ENCODE peak calls at places on chromosomes 13 and 19, in four cellular contexts. One of them, this sample, is unnamed.
A peak's percentile ranks its signal among the peaks of the same experiment; 100 is the strongest.

GRCh38 chr19:925912-926594 is at the start of gene ARID3A:
- DNase-seq in HepG2: no peak
- DNase-seq in K562: no peak
- DNase-seq in GM12878: no peak
- DNase-seq in this sample: peak; percentile 71

GRCh38 chr13:30978981-30979956 is 46.8 kb downstream of the TEX26 start:
- DNase-seq in HepG2: peak; percentile 16
- DNase-seq in GM12878: no peak
- DNase-seq in K562: peak; percentile 52
- DNase-seq in this sample: peak; percentile 31

GRCh38 chr13:107271226-107271625 is 703.3 kb upstream of the ARGLU1 start:
- DNase-seq in HepG2: no peak
- DNase-seq in GM12878: no peak
- DNase-seq in K562: no peak
- DNase-seq in this sample: no peak

GRCh38 chr19:42293966-42294365 is 8.0 kb upstream of the PRR19 start:
- DNase-seq in GM12878: no peak
- DNase-seq in K562: no peak
- DNase-seq in HepG2: no peak
- DNase-seq in this sample: no peak

GRCh38 chr19:47896019-47896418 is 9.9 kb upstream of the SULT2A1 start:
- DNase-seq in GM12878: no peak
- DNase-seq in HepG2: no peak
- DNase-seq in K562: no peak
- DNase-seq in this sample: no peak

GRCh38 chr13:81487151-81487550 is 1146.2 kb upstream of the SPRY2 start:
- DNase-seq in HepG2: peak; percentile 24
- DNase-seq in K562: peak; percentile 14
- DNase-seq in GM12878: no peak
- DNase-seq in this sample: peak; percentile 50

GRCh38 chr19:43704002-43704705 is 11.7 kb upstream of the IRGC start:
- DNase-seq in HepG2: peak; percentile 61
- DNase-seq in K562: no peak
- DNase-seq in GM12878: no peak
- DNase-seq in this sample: no peak

GRCh38 chr19:13024958-13025653 is 29.8 kb downstream of the NFIX start:
- DNase-seq in HepG2: no peak
- DNase-seq in K562: no peak
- DNase-seq in GM12878: no peak
- DNase-seq in this sample: no peak

GRCh38 chr13:94996445-94996844 is 284.1 kb upstream of the SOX21 start:
- DNase-seq in HepG2: no peak
- DNase-seq in GM12878: no peak
- DNase-seq in K562: no peak
- DNase-seq in this sample: no peak

DNA sequence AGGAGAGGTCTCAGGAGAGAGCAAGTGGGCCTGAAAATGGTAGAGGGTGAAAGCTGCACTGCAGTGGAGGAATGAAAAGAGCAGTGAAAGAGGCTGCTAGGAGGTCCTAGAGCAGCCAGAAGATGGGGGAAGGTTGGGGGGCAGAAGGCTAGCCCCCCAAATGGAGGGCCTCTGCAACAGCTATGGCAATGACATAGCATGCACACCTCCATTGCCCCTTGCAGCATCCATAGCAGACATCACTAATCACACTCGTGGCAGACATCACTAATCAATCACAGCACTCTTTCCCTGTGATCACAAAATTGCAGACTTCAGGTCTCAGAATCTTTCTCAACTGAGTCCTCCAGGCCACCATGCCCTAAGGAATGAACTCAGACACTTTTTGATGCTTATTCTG is 21.9 kb downstream of the CCL25 start:
- DNase-seq in HepG2: no peak
- DNase-seq in GM12878: no peak
- DNase-seq in K562: peak; percentile 30
- DNase-seq in this sample: no peak
- TF ChIP-seq ESRRA in HepG2: no peak
- TF ChIP-seq ESRRA in GM12878: no peak
- TF ChIP-seq ESRRA in K562: no peak
- TF ChIP-seq ESRRA in this sample: no peak

GRCh38 chr13:50156722-50157121 is 141.5 kb downstream of the KCNRG start:
- DNase-seq in GM12878: no peak
- DNase-seq in HepG2: peak; percentile 48
- DNase-seq in K562: no peak
- DNase-seq in this sample: no peak

GRCh38 chr13:50161052-50161451 is 145.8 kb downstream of the KCNRG start:
- DNase-seq in K562: peak; percentile 52
- DNase-seq in GM12878: no peak
- DNase-seq in HepG2: peak; percentile 26
- DNase-seq in this sample: no peak

GRCh38 chr13:50156140-50156539 is 140.9 kb downstream of the KCNRG start:
- DNase-seq in HepG2: peak; percentile 35
- DNase-seq in GM12878: no peak
- DNase-seq in K562: no peak
- DNase-seq in this sample: no peak

GRCh38 chr13:50159613-50160012 is 144.4 kb downstream of the KCNRG start:
- DNase-seq in HepG2: no peak
- DNase-seq in K562: no peak
- DNase-seq in GM12878: no peak
- DNase-seq in this sample: no peak

DNA sequence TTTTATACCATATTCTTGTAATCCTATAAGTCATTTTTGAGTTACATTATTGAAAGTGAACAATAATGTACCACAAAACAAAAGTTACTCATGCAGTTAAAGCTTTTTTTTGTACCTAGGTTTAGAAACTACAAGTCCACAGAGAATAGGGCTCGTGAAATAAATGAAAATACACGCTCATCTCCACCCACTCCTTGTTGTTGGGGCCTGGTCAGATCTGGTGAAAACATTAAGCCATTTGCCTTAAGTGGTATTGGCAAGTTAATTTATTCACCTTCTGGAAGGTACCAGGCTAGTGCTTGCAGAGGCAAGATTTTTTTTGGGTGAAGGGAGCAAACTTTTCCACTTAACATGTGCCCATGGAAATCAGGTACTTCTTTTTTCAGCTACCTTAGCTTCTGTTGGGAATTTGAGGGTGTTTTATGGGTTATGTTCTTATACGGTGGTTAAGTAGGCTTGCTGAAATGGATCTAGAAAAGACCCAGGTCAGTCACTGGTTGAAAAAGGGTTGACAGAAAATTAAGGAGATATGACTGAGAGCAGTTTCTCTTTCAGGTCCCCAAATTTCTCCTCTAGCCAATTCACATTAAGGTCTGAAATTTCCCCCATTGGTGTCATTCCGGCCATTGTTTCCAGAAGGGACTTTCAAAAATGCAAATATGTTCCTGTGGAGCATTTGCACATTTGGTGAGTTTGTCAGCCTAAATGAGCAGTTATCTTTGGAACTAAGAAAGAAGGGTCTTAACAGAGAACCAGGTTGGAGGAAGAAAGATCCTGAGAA is 143.3 kb downstream of the KCNRG start:
- DNase-seq in HepG2: no peak
- DNase-seq in K562: no peak
- DNase-seq in GM12878: no peak
- DNase-seq in this sample: no peak
- H3K4me2 ChIP-seq in HepG2: no peak overlapping the region
- H3K4me2 ChIP-seq in K562: no peak overlapping the region
- H3K4me2 ChIP-seq in GM12878: peak overlapping the region; percentile 79
- H3K4me2 ChIP-seq in this sample: no peak overlapping the region

GRCh38 chr19:35427187-35427586 is 20.9 kb upstream of the FFAR2 start:
- DNase-seq in K562: peak; percentile 49
- DNase-seq in HepG2: no peak
- DNase-seq in GM12878: no peak
- DNase-seq in this sample: no peak
- TF ChIP-seq ESRRA in K562: no peak
- TF ChIP-seq ESRRA in HepG2: no peak
- TF ChIP-seq ESRRA in GM12878: no peak
- TF ChIP-seq ESRRA in this sample: no peak

GRCh38 chr13:110576070-110576394 is 14.5 kb upstream of the RAB20 start:
- DNase-seq in HepG2: no peak
- DNase-seq in K562: no peak
- DNase-seq in GM12878: no peak
- DNase-seq in this sample: no peak
- H3K4me2 ChIP-seq in HepG2: peak overlapping the region; percentile 43
- H3K4me2 ChIP-seq in K562: peak overlapping the region; percentile 62
- H3K4me2 ChIP-seq in GM12878: peak overlapping the region; percentile 97
- H3K4me2 ChIP-seq in this sample: no peak overlapping the region

DNA sequence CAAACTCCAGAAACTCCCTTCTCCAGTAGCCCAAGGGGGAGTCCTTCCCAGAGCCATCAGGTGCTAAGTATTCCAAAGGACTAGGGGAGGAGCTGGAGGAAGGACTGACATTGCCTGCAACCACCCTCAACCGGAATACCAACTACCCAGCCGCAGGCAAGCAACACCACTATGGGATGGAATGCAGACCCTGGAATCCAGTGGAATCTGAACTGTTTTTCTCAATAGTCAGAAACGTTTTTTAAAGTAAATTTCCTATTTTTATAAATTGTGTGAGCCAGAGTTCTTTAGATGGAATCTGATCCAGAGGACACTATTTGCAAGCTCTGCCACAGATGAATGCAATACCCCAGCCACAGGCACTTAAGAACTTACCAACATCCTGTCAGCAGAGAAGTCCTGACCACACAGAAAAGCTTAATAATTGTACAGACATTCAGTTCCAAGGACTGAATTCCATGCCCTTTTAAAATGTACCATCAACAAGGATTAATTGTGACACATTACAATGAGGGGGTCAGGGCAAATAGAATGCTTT is 92.1 kb downstream of the USP12 start:
- DNase-seq in K562: no peak
- DNase-seq in HepG2: no peak
- DNase-seq in GM12878: no peak
- DNase-seq in this sample: no peak
- TF ChIP-seq ESRRA in K562: no peak
- TF ChIP-seq ESRRA in HepG2: no peak
- TF ChIP-seq ESRRA in GM12878: no peak
- TF ChIP-seq ESRRA in this sample: no peak